ENCODE peak calls at places on chromosomes 4 and X, in four cellular contexts. S is Peyer's patch, O is right lobe of liver, B is HCT116. N is an unnamed sample.

GRCh38 chr4:78568640-78569261 is 17.2 kb downstream of the ANXA3 start:
- DNase-seq in S (no peak), O (no peak), B (no peak), N (no peak)

GRCh38 chrX:65971151-65971550 is 68.7 kb downstream of the VSIG4 start:
- DNase-seq in S (no peak), O (no peak), B (no peak), N (no peak)

GRCh38 chrX:80808160-80808735 is 1.4 kb downstream of the BRWD3 start:
- DNase-seq in S (peak), B (peak), O (peak), N (peak)

GRCh38 chr4:145130788-145131398 is 32.8 kb downstream of the ABCE1 start:
- DNase-seq in S (no peak), B (no peak), O (no peak), N (no peak)

GRCh38 chrX:103197721-103198306 is 17.1 kb upstream of the BEX4 start:
- DNase-seq in B (no peak), O (no peak), S (no peak), N (peak)

GRCh38 chr4:120718979-120719566 is 203.5 kb downstream of the PRDM5 start:
- DNase-seq in S (no peak), B (peak), O (no peak), N (no peak)

GRCh38 chr4:146637853-146638800 is 566 bp upstream of the POU4F2 start:
- DNase-seq in O (no peak), S (no peak), B (no peak), N (no peak)

GRCh38 chr4:181944527-181944926 is 298.7 kb upstream of the TENM3 start:
- DNase-seq in B (no peak), S (no peak), O (no peak), N (no peak)

GRCh38 chr4:82630079-82630478 is 68.3 kb upstream of the TMEM150C start:
- DNase-seq in B (no peak), O (no peak), S (no peak), N (no peak)

GRCh38 chr4:88807499-88807898 is 109.9 kb upstream of the NAP1L5 start:
- DNase-seq in S (no peak), O (no peak), B (no peak), N (no peak)

GRCh38 chr4:7874838-7875237 is 64.8 kb downstream of the AFAP1 start:
- DNase-seq in S (no peak), B (no peak), O (no peak), N (no peak)

GRCh38 chrX:42540150-42540549 is 237.8 kb downstream of the PPP1R2C start:
- DNase-seq in B (no peak), S (no peak), O (no peak), N (no peak)

GRCh38 chr4:38950734-38951133 is 81.5 kb downstream of the TMEM156 start:
- DNase-seq in B (no peak), O (no peak), S (no peak), N (no peak)

DNA sequence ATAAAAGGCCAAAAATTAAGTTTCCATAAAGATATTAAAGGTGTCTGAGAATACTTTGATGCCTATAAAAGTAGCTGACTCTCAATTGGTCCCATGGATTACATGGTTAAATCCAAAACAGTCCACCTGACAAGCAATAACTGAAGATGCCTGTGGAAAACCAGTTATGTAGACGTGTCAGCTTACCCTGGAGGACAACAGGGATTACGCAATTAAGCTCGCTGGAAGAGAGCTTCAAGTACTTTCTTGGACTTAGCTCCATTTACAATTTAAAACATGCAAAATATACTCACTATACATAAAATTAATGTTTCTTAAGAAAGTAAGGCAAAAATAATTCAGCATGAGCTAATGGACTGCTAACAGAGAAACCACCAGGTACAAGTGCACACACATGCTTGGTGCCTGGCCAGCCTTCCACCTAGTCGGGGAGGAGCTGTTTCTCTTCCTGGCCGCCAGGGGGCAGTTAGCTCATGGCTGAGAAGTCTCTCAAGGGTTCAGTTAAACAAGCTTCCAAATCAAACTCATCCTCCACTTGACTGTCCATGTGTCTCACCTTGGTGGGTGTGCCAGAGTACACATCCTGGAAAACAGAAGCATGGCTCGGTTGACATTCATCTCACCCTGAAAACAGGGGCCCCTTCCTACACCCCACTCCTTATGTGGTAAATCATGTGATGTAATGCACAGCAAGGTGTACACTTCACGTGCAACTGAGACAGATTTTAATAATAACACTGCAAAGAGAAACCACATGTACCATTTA is 9.2 kb upstream of the FAM53A start:
- DNase-seq in O (peak), B (peak), S (peak), N (peak)
- TF ChIP-seq POLR2A in O (no peak), B (no peak), S (no peak), N (no peak)

GRCh38 chr4:5708171-5708828 is at the start of gene EVC2:
- DNase-seq in B (no peak), O (no peak), S (peak), N (no peak)
- TF ChIP-seq POLR2A in B (no peak), O (no peak), S (no peak), N (no peak)

GRCh38 chrX:1443496-1444075 is 9.1 kb downstream of the ASMTL start:
- DNase-seq in O (peak), B (no peak), S (no peak), N (no peak)
- TF ChIP-seq POLR2A in O (no peak), B (no peak), S (no peak), N (no peak)

GRCh38 chrX:41445781-41446358 is 1.3 kb upstream of the NYX start:
- DNase-seq in O (no peak), B (no peak), S (no peak), N (no peak)

GRCh38 chrX:41445171-41445570 is 2.0 kb upstream of the NYX start:
- DNase-seq in O (no peak), S (no peak), B (no peak), N (no peak)

GRCh38 chrX:41442824-41443560 is 4.2 kb upstream of the NYX start:
- DNase-seq in O (no peak), S (no peak), B (no peak), N (no peak)

GRCh38 chrX:41447897-41448296 is 754 bp downstream of the NYX start:
- DNase-seq in B (no peak), S (no peak), O (no peak), N (no peak)

DNA sequence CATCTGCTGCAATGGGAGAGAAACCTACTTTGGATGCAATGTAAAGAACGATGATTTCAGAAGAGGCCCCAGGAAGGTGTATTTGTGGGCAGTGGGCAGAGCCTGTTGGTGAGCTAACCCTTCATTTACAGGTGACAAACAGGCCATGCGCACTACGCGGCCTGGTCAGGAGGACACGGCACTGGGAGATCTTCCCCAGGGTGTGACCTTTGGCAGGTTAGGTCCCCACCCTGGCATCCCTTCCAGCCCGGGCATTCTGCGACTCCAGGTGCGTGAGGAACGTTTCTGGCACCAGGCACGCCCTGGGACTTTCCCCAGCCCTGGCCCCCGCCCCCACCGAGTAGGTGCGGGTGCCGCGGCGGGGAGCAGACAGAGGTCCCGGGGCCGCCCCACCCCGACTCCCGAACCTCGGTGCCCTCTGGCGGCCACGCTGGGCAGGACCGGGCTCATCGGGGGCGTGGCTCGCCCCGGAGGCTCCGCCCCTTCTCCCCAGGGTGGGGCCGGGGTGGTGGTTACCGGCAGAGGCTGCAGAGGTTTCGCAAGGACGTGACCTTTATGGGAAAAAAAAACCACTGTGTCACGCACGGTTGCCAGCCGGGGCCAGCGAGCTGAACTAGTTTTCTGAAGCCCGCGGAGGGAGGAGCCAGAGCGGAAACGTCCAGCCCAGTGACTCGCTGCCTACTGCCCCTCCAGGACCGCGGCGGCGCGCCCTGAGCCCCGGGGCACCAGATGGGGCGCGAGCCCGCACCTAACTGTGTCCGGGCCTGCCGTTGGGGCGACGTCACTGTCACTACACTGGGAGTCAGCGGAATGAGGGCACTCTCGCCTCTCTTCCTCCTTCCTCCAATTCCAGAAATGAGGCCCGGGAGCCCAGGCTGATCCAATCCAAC is 5.0 kb upstream of the NYX start:
- DNase-seq in S (peak), B (peak), O (peak), N (no peak)
- TF ChIP-seq POLR2A in S (no peak), B (no peak), O (peak), N (no peak)

DNA sequence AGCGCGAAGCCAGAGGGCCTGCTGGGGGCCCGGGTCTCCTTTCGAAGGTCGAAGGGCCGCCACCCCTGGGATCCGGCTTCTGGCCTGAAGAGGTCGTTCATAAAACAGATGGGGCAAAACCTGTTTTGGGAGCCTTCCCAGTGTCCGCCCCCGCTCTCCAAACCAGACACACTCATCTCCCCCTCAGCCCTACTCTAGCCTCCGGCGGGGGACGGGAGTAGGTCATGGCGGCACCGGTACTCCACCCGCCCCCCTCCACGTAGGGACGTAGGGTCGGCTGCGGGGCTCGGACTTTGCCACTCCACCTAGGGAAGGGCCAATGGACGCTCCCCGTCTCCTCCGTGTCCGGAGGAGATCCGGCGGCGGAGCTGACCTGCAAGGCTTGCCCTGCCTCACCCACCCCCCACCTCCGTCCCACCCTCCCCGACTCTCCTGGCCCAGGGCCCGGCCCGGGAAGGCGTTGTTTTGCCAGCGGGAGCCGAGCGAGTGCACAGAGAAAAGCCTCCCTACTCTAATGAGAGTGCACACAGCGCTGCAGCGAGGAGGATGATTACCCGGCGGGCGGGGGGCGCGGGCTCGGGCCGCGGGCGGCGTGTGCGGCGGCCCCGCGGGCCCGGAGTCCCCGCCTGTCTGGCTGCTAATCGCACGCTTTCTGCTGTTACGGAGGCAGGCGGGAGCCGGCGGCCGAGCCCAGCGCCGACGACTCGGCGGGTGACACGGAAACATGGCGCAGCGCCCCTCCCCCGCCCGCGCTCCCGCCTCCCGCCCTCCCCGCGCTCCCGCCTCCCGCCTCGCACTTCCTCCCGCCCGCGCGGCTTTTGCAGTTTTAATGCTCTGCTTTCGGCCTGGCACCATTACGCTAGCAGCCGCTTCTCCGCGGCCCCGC is 8.3 kb upstream of the BCOR start:
- DNase-seq in S (peak), B (no peak), O (peak), N (no peak)
- TF ChIP-seq POLR2A in S (no peak), B (peak), O (no peak), N (no peak)

GRCh38 chr4:112315446-112315845 is 18.3 kb downstream of the ALPK1 start:
- DNase-seq in S (no peak), O (no peak), B (no peak), N (no peak)

GRCh38 chr4:112321768-112322684 is 24.9 kb downstream of the ALPK1 start:
- DNase-seq in O (peak), S (peak), B (peak), N (peak)

GRCh38 chr4:112322866-112323265 is 25.7 kb downstream of the ALPK1 start:
- DNase-seq in S (no peak), B (no peak), O (no peak), N (no peak)

GRCh38 chr4:112316333-112316732 is 19.2 kb downstream of the ALPK1 start:
- DNase-seq in O (no peak), S (no peak), B (no peak), N (no peak)

GRCh38 chr4:112318239-112319142 is 21.3 kb downstream of the ALPK1 start:
- DNase-seq in B (no peak), O (no peak), S (no peak), N (no peak)
- TF ChIP-seq POLR2A in B (no peak), O (no peak), S (no peak), N (no peak)

GRCh38 chr4:84964995-84965557 is 1.4 kb downstream of the WDFY3 start:
- DNase-seq in B (no peak), O (no peak), S (no peak), N (no peak)
- TF ChIP-seq POLR2A in B (no peak), O (no peak), S (no peak), N (no peak)

DNA sequence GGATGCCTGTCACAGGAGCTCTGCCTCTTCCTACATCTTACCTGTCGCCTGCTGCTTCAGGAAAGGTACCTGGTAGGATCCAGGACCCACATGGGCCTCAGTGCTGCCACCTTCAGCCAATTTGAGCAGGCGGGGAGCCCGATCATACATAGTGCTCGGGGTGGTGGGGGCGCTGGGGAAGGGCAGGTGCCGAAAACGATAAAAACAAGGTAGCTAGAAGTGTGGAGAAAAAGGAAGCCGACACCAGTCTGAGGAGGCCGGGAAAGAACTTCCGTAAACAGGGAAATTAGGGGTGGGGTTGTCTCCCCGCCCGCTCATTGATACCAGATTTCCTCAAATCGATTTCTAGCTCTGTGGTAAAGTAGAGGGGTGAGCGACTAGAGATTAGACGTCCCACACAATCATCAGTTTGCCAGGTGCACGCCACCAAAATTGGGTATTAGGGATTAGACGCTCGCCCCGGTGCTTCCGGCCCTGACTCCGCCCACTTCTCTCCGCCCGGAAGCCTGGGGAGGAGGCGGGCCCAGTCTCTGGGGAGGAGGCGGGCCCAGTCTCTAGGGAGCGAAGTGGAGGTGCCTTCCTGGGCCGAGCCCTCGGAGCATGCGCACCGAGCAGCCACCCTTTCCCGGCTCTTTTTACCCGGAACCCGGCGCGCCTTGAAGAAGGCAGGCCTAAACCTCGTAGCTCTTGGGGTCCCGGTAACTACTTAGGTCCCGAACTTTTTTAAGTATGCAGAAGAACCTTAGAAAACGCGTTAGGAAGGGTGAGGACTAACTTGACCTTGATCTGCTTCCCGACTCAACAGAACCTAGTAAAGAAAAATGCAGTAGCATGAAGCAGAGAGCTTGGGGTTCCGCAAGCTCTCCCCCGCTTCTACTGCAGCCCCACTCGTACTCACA is at the start of gene STPG2:
- DNase-seq in B (peak), S (peak), O (peak), N (peak)
- TF ChIP-seq POLR2A in B (peak), S (peak), O (peak), N (peak)

GRCh38 chrX:74295102-74295501 is 8.9 kb upstream of the ZCCHC13 start:
- DNase-seq in B (no peak), S (no peak), O (no peak), N (no peak)

GRCh38 chrX:74291964-74292891 is 11.8 kb upstream of the ZCCHC13 start:
- DNase-seq in B (peak), S (peak), O (peak), N (peak)

GRCh38 chrX:74291577-74291963 is 12.4 kb upstream of the ZCCHC13 start:
- DNase-seq in O (no peak), S (no peak), B (no peak), N (no peak)

GRCh38 chrX:74297766-74298165 is 6.2 kb upstream of the ZCCHC13 start:
- DNase-seq in B (no peak), O (no peak), S (no peak), N (no peak)

GRCh38 chrX:74293343-74293946 is 10.5 kb upstream of the ZCCHC13 start:
- DNase-seq in S (peak), B (peak), O (peak), N (peak)
- TF ChIP-seq POLR2A in S (peak), B (peak), O (peak), N (peak)

DNA sequence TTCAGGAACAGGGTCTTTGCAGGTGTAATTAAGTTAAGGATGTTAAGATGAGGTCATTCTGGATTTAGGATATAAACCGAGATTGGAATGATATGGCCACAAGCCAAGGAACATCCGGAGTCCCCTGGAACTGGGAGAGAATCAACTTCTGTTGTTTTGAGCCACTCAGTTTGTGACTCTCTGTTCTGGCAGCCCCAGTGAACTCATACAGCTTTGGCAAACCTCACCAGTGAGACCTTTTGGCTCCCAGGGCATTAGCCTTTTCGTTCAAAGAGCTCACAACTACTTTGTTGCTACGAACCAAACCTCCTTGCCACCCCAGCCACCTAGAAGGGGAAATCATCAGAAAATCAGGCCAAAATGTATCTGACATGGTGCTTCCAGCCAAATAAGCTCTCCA is 80.4 kb downstream of the MTMR1 start:
- DNase-seq in O (peak), S (no peak), B (no peak), N (no peak)
- TF ChIP-seq POLR2A in O (no peak), S (no peak), B (no peak), N (no peak)

N was measured in H54.